ENCODE peak calls at places on chromosomes 5 and 9, in four cellular contexts. C is epithelial cell of esophagus; S is stimulated activated CD8-positive, alpha-beta memory T cell treated with anti-CD3 and anti-CD28 coated beads, Interleukin-4, amount 100 ng/mL, for 1 hour; J is NCI-H1105. U is an unnamed sample.

GRCh38 chr9:17024129-17024528 is 110.7 kb upstream of the CNTLN start:
- DNase-seq in C (no peak), J (no peak), S (no peak), U (no peak)

GRCh38 chr5:172497591-172498255 is 43.4 kb upstream of the SH3PXD2B start:
- DNase-seq in C (no peak), J (no peak), S (no peak), U (no peak)

GRCh38 chr9:106482733-106483132 is 380.2 kb upstream of the ZNF462 start:
- DNase-seq in J (no peak), C (peak), S (no peak), U (no peak)

GRCh38 chr5:169173372-169173771 is 127.6 kb downstream of the SLIT3 start:
- DNase-seq in S (no peak), J (no peak), C (no peak), U (no peak)

GRCh38 chr5:178078197-178078995 is 34.9 kb upstream of the N4BP3 start:
- DNase-seq in S (no peak), C (peak), J (no peak), U (no peak)

GRCh38 chr5:149745-150450 is 41.4 kb upstream of the LRRC14B start:
- DNase-seq in J (no peak), C (peak), S (no peak), U (no peak)

GRCh38 chr9:117266855-117267497 is 147.9 kb downstream of the ASTN2 start:
- DNase-seq in C (no peak), J (no peak), S (no peak), U (no peak)

GRCh38 chr9:90433398-90433890 is 209.2 kb downstream of the DIRAS2 start:
- DNase-seq in J (no peak), S (no peak), C (peak), U (no peak)

GRCh38 chr5:105350406-105351140 is 1788.0 kb upstream of the NUDT12 start:
- DNase-seq in J (no peak), C (peak), S (no peak), U (no peak)

GRCh38 chr9:128404579-128404978 is 16.1 kb upstream of the CERCAM start:
- DNase-seq in J (no peak), S (no peak), C (no peak), U (no peak)

GRCh38 chr9:110814159-110814558 is 145.6 kb downstream of the MUSK start:
- DNase-seq in J (no peak), S (no peak), C (peak), U (no peak)

GRCh38 chr5:124467745-124468144 is 278.7 kb downstream of the ZNF608 start:
- DNase-seq in J (no peak), S (no peak), C (no peak), U (no peak)

GRCh38 chr5:1330847-1331831 is 13.8 kb downstream of the CLPTM1L start:
- DNase-seq in S (no peak), J (no peak), C (peak), U (no peak)

GRCh38 chr5:141605523-141606277 is 13.1 kb downstream of the DIAPH1 start:
- DNase-seq in S (peak), C (peak), J (no peak), U (no peak)

GRCh38 chr5:38105231-38105570 is 153.2 kb upstream of the EGFLAM start:
- DNase-seq in C (no peak), J (no peak), S (no peak), U (no peak)

GRCh38 chr5:3177338-3177737 is 418.3 kb upstream of the IRX1 start:
- DNase-seq in S (no peak), C (no peak), J (no peak), U (no peak)

GRCh38 chr5:64939772-64940510 is 171.2 kb downstream of the CWC27 start:
- DNase-seq in J (no peak), C (peak), S (no peak), U (no peak)

GRCh38 chr5:140240987-140241706 is 61.8 kb downstream of the PFDN1 start:
- DNase-seq in J (peak), C (peak), S (no peak), U (peak)

GRCh38 chr9:34996905-34997279 is 7.3 kb downstream of the DNAJB5 start:
- DNase-seq in J (no peak), S (no peak), C (no peak), U (no peak)

GRCh38 chr9:77753183-77753582 is 105.1 kb upstream of the GNA14 start:
- DNase-seq in C (no peak), S (no peak), J (no peak), U (no peak)

GRCh38 chr9:74557577-74557976 is 60.4 kb downstream of the RORB start:
- DNase-seq in S (no peak), C (no peak), J (no peak), U (no peak)

GRCh38 chr5:163642904-163643303 is 137.5 kb downstream of the MAT2B start:
- DNase-seq in S (no peak), J (no peak), C (no peak), U (no peak)

GRCh38 chr5:55160493-55161209 is 680 bp downstream of the GPX8 start:
- DNase-seq in J (no peak), C (peak), S (no peak), U (peak)